ENCODE peak calls at places on chromosomes 2 and 18, in six cellular contexts. J is ovary; R is psoas muscle; L is hepatocyte; X is CD8-positive, alpha-beta memory T cell; T is AG04450. E is an unnamed sample.

GRCh38 chr2:138239902-138240595 is 261.5 kb upstream of the SPOPL start:
- DNase-seq in X (no peak), J (no peak), L (no peak), T (no peak), R (no peak), E (no peak)

GRCh38 chr18:70243131-70243530 is 37.6 kb upstream of the RTTN start:
- DNase-seq in L (peak; percentile 48), R (no peak), X (no peak), J (no peak), T (no peak), E (no peak)

GRCh38 chr2:72998234-72998651 is 73.3 kb downstream of the SFXN5 start:
- DNase-seq in J (no peak), T (no peak), R (no peak), X (no peak), L (peak; percentile 3), E (no peak)

GRCh38 chr18:79664525-79665125 is 15.0 kb upstream of the CTDP1 start:
- DNase-seq in L (peak; percentile 51), J (no peak), T (peak; percentile 29), R (no peak), X (no peak), E (no peak)

GRCh38 chr2:225112362-225113111 is 70.3 kb upstream of the DOCK10 start:
- DNase-seq in J (no peak), L (no peak), T (no peak), X (no peak), R (no peak), E (no peak)

GRCh38 chr2:150280255-150280654 is 207.2 kb downstream of the RND3 start:
- DNase-seq in T (peak; percentile 45), J (no peak), X (no peak), R (no peak), L (peak; percentile 41), E (no peak)

GRCh38 chr2:60551241-60552095 is 2.0 kb downstream of the BCL11A start:
- DNase-seq in L (peak; percentile 71), X (no peak), J (peak; percentile 43), T (no peak), R (no peak), E (peak; percentile 51)

GRCh38 chr2:196295005-196295404 is 123.6 kb upstream of the STK17B start:
- DNase-seq in L (no peak), X (no peak), R (no peak), T (no peak), J (no peak), E (no peak)

GRCh38 chr2:217445726-217446125 is 557.1 kb downstream of the TNS1 start:
- DNase-seq in R (no peak), L (no peak), J (no peak), T (no peak), X (no peak), E (no peak)

GRCh38 chr18:23563377-23564043 is 22.8 kb downstream of the NPC1 start:
- DNase-seq in J (no peak), T (no peak), X (no peak), L (no peak), R (no peak), E (no peak)

GRCh38 chr2:240257940-240258580 is 117.6 kb upstream of the OTOS start:
- DNase-seq in R (no peak), J (peak; percentile 49), X (no peak), T (no peak), L (no peak), E (peak; percentile 38)
- H3K27ac ChIP-seq in R (peak overlapping the region; percentile 96), J (peak overlapping the region; percentile 95), X (no peak overlapping the region), T (no peak overlapping the region), L (no peak overlapping the region), E (no peak overlapping the region)

GRCh38 chr2:158557752-158558151 is 101.0 kb downstream of the PKP4 start:
- DNase-seq in L (no peak), X (no peak), T (no peak), J (no peak), R (no peak), E (no peak)
- H3K27ac ChIP-seq in L (no peak overlapping the region), X (no peak overlapping the region), T (no peak overlapping the region), J (no peak overlapping the region), R (no peak overlapping the region), E (no peak overlapping the region)

GRCh38 chr2:20217041-20217970 is 7.6 kb downstream of the SDC1 start:
- DNase-seq in J (no peak), T (no peak), L (no peak), R (no peak), X (peak; percentile 33), E (no peak)

GRCh38 chr2:20214566-20215182 is 10.3 kb downstream of the SDC1 start:
- DNase-seq in R (no peak), T (no peak), L (no peak), X (no peak), J (no peak), E (no peak)

GRCh38 chr2:20218331-20219320 is 6.3 kb downstream of the SDC1 start:
- DNase-seq in R (no peak), J (no peak), X (peak; percentile 33), L (no peak), T (no peak), E (no peak)

GRCh38 chr2:20215183-20216040 is 9.5 kb downstream of the SDC1 start:
- DNase-seq in R (no peak), L (peak; percentile 58), J (no peak), X (peak; percentile 26), T (no peak), E (no peak)

DNA sequence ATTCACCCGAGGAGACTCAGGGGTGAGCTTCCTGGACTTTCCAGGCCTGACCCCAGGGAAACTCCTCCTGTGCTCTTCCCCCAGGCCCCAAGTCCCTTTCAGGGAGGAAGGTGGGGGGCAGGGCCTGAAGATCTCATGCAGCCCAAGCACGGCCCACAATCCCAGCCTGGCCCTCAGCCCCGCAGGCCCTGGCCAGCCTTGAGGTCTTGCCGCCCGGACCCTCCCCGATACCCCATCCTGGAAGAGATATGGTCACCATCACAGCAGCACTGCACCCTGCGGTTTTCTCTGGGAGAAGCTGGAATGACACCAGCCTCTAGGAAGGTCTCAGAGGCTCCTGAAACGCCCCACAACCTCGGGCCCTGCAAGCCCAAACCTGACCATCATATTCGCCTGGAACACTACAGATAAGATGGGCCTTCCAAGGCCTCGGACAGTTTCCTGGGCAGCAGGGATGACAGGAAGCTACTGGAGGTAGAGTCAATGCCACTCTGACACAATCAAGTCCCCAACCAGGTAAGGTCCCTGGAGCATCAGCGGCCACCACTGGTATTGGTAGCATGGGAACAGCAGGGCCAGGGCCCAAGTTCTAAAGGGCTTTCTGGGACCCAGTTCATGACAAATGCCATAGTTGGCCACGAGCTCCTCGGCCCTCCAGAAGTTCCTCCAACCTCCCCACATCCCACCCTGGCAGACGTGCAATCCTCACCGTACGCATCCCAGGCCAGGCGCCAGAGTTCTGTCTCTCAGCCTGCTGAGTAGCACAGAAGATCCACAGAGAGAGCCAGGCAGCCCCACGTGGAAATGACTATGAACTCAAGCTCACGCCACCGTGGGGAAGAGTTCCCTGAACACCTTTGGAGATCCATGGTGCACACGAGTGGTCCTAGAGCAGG is 8.6 kb downstream of the SDC1 start:
- DNase-seq in X (peak; percentile 32), T (no peak), J (no peak), R (no peak), L (no peak), E (no peak)
- H3K27ac ChIP-seq in X (no peak overlapping the region), T (no peak overlapping the region), J (no peak overlapping the region), R (no peak overlapping the region), L (peak overlapping the region; percentile 90), E (no peak overlapping the region)

GRCh38 chr2:191301971-191302370 is 56.8 kb downstream of the MYO1B start:
- DNase-seq in R (no peak), X (no peak), J (no peak), T (no peak), L (no peak), E (no peak)
- H3K27ac ChIP-seq in R (no peak overlapping the region), X (no peak overlapping the region), J (no peak overlapping the region), T (no peak overlapping the region), L (no peak overlapping the region), E (no peak overlapping the region)

GRCh38 chr2:20444993-20445910 is 1.6 kb upstream of the RHOB start:
- DNase-seq in T (no peak), R (no peak), L (no peak), J (peak; percentile 33), X (no peak), E (no peak)
- H3K27ac ChIP-seq in T (no peak overlapping the region), R (peak overlapping the region; percentile 18), L (peak overlapping the region; percentile 72), J (peak overlapping the region; percentile 58), X (no peak overlapping the region), E (peak overlapping the region; percentile 76)

E was measured in caudate nucleus.